ENCODE peak calls at places on chromosomes 4 and X, in eight cellular contexts. N is omental fat pad; W is astrocyte of the spinal cord; G is endothelial cell of umbilical vein; P is activated CD4-positive, alpha-beta T cell treated with anti-CD3 and anti-CD28 coated beads for 24 hours; L is HepG2; T is effector memory CD4-positive, alpha-beta T cell; C is COR-L47. Y is an unnamed sample.

GRCh38 chr4:140330311-140330900 is 43.0 kb upstream of the SCOC start:
- DNase-seq in W (peak; percentile 59), P (no peak), N (no peak), G (peak; percentile 58), C (no peak), L (peak; percentile 18), T (no peak), Y (peak; percentile 55)

GRCh38 chrX:152638443-152638904 is 779 bp downstream of the GABRQ start:
- DNase-seq in W (no peak), C (no peak), G (no peak), P (no peak), N (no peak), L (no peak), T (no peak), Y (no peak)

GRCh38 chr4:137641554-137641953 is 109.3 kb upstream of the PCDH18 start:
- DNase-seq in G (no peak), T (no peak), P (no peak), N (no peak), L (no peak), W (peak; percentile 38), C (no peak), Y (no peak)

GRCh38 chr4:145735330-145735638 is 55.3 kb downstream of the C4orf51 start:
- DNase-seq in G (peak; percentile 39), W (peak; percentile 93), L (peak; percentile 47), C (no peak), N (no peak), T (no peak), P (no peak), Y (peak; percentile 96)

GRCh38 chrX:29225670-29226069 is 638.4 kb downstream of the IL1RAPL1 start:
- DNase-seq in C (no peak), G (no peak), P (no peak), N (no peak), T (no peak), W (peak; percentile 5), L (no peak), Y (no peak)

GRCh38 chr4:14912426-14912825 is 89.9 kb upstream of the CPEB2 start:
- DNase-seq in P (no peak), W (no peak), T (no peak), N (no peak), G (no peak), C (no peak), L (no peak), Y (no peak)

GRCh38 chrX:34900691-34901090 is 41.9 kb upstream of the FAM47B start:
- DNase-seq in N (no peak), C (no peak), T (no peak), P (no peak), G (no peak), W (no peak), L (no peak), Y (peak; percentile 15)

GRCh38 chr4:39255266-39255665 is 72.9 kb downstream of the WDR19 start:
- DNase-seq in C (no peak), T (no peak), N (no peak), P (no peak), L (peak; percentile 7), W (peak; percentile 49), G (peak; percentile 92), Y (peak; percentile 65)

GRCh38 chr4:11232004-11232403 is 196.7 kb downstream of the HS3ST1 start:
- DNase-seq in C (no peak), T (no peak), W (peak; percentile 35), L (no peak), G (peak; percentile 17), P (no peak), N (no peak), Y (no peak)

GRCh38 chr4:166422475-166422874 is 549.4 kb downstream of the TLL1 start:
- DNase-seq in T (no peak), G (peak; percentile 7), N (no peak), W (peak; percentile 87), P (no peak), L (no peak), C (no peak), Y (peak; percentile 2)

GRCh38 chr4:138444260-138444659 is 202.1 kb upstream of the SLC7A11 start:
- DNase-seq in W (no peak), N (no peak), T (no peak), C (no peak), P (no peak), L (no peak), G (no peak), Y (no peak)